ENCODE peak calls at places on chromosome 5, in seven cellular contexts. Q is NCI-H2029; S is Kasumi-1; D is T-helper 22 cell; T is HCT116; A is H54; O is activated CD8-positive, alpha-beta memory T cell treated with anti-CD3 and anti-CD28 coated beads, Interleukin-2, amount 50 U/mL, for 4 hours. E is an unnamed sample.

GRCh38 chr5:40030661-40031060 is 605.9 kb upstream of the DAB2 start:
- DNase-seq in O (no peak), A (no peak), T (no peak), S (no peak), Q (no peak), D (no peak), E (no peak)

GRCh38 chr5:61840354-61840753 is 465.7 kb upstream of the KIF2A start:
- DNase-seq in S (no peak), D (no peak), A (no peak), O (no peak), T (no peak), Q (no peak), E (no peak)

GRCh38 chr5:59813761-59814562 is 79.6 kb downstream of the PDE4D start:
- DNase-seq in D (no peak), Q (peak; percentile 31), T (peak; percentile 51), A (peak; percentile 11), S (peak; percentile 89), O (no peak), E (peak; percentile 40)

GRCh38 chr5:140383300-140383699 is 18.3 kb upstream of the ANKHD1 start:
- DNase-seq in Q (no peak), T (no peak), D (no peak), S (no peak), A (no peak), O (no peak), E (no peak)

GRCh38 chr5:138032028-138032571 is 779 bp downstream of the FAM13B start:
- DNase-seq in T (no peak), A (peak; percentile 43), O (no peak), Q (no peak), D (peak; percentile 41), S (peak; percentile 86), E (peak; percentile 45)

GRCh38 chr5:151906246-151906645 is 18.4 kb downstream of the GLRA1 start:
- DNase-seq in T (no peak), S (no peak), D (no peak), O (no peak), Q (peak; percentile 20), A (no peak), E (no peak)

GRCh38 chr5:111511174-111512025 is 935 bp downstream of the STARD4 start:
- DNase-seq in D (peak; percentile 0), S (peak; percentile 22), A (no peak), T (no peak), O (no peak), Q (no peak), E (no peak)

GRCh38 chr5:14707811-14708210 is 43.3 kb downstream of the OTULIN start:
- DNase-seq in T (no peak), O (no peak), Q (no peak), D (no peak), A (no peak), S (no peak), E (no peak)

GRCh38 chr5:136149891-136150290 is 17.2 kb downstream of the SMAD5 start:
- DNase-seq in S (no peak), A (no peak), D (no peak), Q (no peak), T (no peak), O (no peak), E (no peak)

GRCh38 chr5:55645304-55645703 is 66.8 kb downstream of the SLC38A9 start:
- DNase-seq in A (no peak), D (no peak), T (no peak), O (no peak), Q (no peak), S (no peak), E (no peak)